ENCODE peak calls at places on chromosomes 1 and 21, in seven cellular contexts. J is stimulated activated CD8-positive, alpha-beta memory T cell treated with anti-CD3 and anti-CD28 coated beads, Interleukin-15, amount 100 ng/mL, for 24 hours; B is A673; C is nucleus accumbens; S is GM04504; P is SW480; Z is Kasumi-1. V is an unnamed sample.

GRCh38 chr1:73998348-73998959 is 199.5 kb downstream of the LRRIQ3 start:
- DNase-seq in B (peak; percentile 68), P (peak; percentile 58), C (no peak), S (peak; percentile 22), Z (peak; percentile 72), J (no peak), V (no peak)

GRCh38 chr1:58476179-58476578 is 70.3 kb downstream of the OMA1 start:
- DNase-seq in P (no peak), J (no peak), C (no peak), S (no peak), Z (no peak), B (no peak), V (no peak)

GRCh38 chr1:173255214-173255813 is 48.2 kb upstream of the TNFSF4 start:
- DNase-seq in Z (peak; percentile 74), S (no peak), P (peak; percentile 19), C (no peak), J (no peak), B (peak; percentile 48), V (no peak)

GRCh38 chr1:234288946-234289345 is 84.3 kb upstream of the COA6 start:
- DNase-seq in P (no peak), S (no peak), J (no peak), Z (no peak), C (no peak), B (peak; percentile 64), V (no peak)

GRCh38 chr1:17673335-17674075 is 81.6 kb upstream of the ACTL8 start:
- DNase-seq in C (no peak), S (no peak), Z (no peak), P (no peak), B (no peak), J (no peak), V (no peak)

GRCh38 chr1:151908228-151908691 is 1.1 kb downstream of the THEM4 start:
- DNase-seq in S (no peak), P (no peak), J (no peak), Z (no peak), B (no peak), C (no peak), V (peak; percentile 48)

GRCh38 chr1:180291004-180291403 is 60.9 kb downstream of the LHX4 start:
- DNase-seq in B (no peak), S (no peak), C (no peak), J (no peak), Z (no peak), P (no peak), V (no peak)

GRCh38 chr1:6343506-6344405 is 49.8 kb downstream of the ACOT7 start:
- DNase-seq in P (peak; percentile 63), S (peak; percentile 61), B (peak; percentile 87), Z (peak; percentile 62), J (no peak), C (peak; percentile 25), V (peak; percentile 31)

GRCh38 chr1:101453844-101454243 is 217.0 kb downstream of the S1PR1 start:
- DNase-seq in S (no peak), C (no peak), J (no peak), P (no peak), Z (peak; percentile 35), B (no peak), V (no peak)

GRCh38 chr1:207836616-207837352 is 74.1 kb downstream of the CD34 start:
- DNase-seq in J (no peak), Z (no peak), B (no peak), C (no peak), S (no peak), P (no peak), V (no peak)

GRCh38 chr1:195141294-195141693 is 1466.9 kb downstream of the KCNT2 start:
- DNase-seq in S (no peak), J (no peak), B (no peak), P (no peak), Z (no peak), C (no peak), V (no peak)

GRCh38 chr1:41356752-41357151 is 4.5 kb upstream of the FOXO6 start:
- DNase-seq in J (no peak), Z (no peak), C (no peak), B (no peak), S (no peak), P (no peak), V (peak; percentile 16)

GRCh38 chr1:47985001-47985400 is 12.2 kb downstream of the TRABD2B start:
- DNase-seq in J (no peak), S (no peak), C (no peak), Z (no peak), P (no peak), B (no peak), V (no peak)

GRCh38 chr1:83698644-83699043 is 300.3 kb downstream of the TTLL7 start:
- DNase-seq in Z (no peak), C (no peak), J (no peak), S (no peak), P (no peak), B (no peak), V (no peak)

GRCh38 chr1:8989821-8990220 is 36.4 kb downstream of the SLC2A7 start:
- DNase-seq in S (no peak), Z (no peak), C (no peak), J (no peak), P (no peak), B (no peak), V (no peak)

GRCh38 chr1:220879090-220879508 is at the start of gene HLX:
- DNase-seq in J (no peak), Z (peak; percentile 93), C (no peak), P (peak; percentile 53), B (peak; percentile 75), S (peak; percentile 87), V (no peak)

GRCh38 chr21:18810136-18810535 is 406.6 kb upstream of the TMPRSS15 start:
- DNase-seq in J (no peak), C (no peak), B (no peak), P (no peak), S (no peak), Z (no peak), V (no peak)

GRCh38 chr1:167501513-167502191 is 16.7 kb downstream of the CD247 start:
- DNase-seq in Z (no peak), S (no peak), B (no peak), J (no peak), P (no peak), C (no peak), V (peak; percentile 42)

GRCh38 chr1:232009741-232010140 is 383.2 kb downstream of the DISC1 start:
- DNase-seq in S (no peak), J (no peak), B (no peak), P (no peak), Z (no peak), C (no peak), V (no peak)